ENCODE peak calls at places on chromosomes 13 and 19, in six cellular contexts. T is sigmoid colon, W is stomach, Q is GM23338, B is SK-N-SH, L is GM12878. C is an unnamed sample.
A peak's percentile ranks its signal among the peaks of the same experiment; 100 is the strongest.

GRCh38 chr13:86085890-86086289 is 286.7 kb upstream of the SLITRK6 start:
- DNase-seq in T (no peak), W (no peak), Q (no peak), B (no peak), L (no peak), C (no peak)

GRCh38 chr13:111284579-111284978 is 35.9 kb upstream of the TEX29 start:
- DNase-seq in T (no peak), W (no peak), Q (no peak), B (no peak), L (no peak), C (no peak)

GRCh38 chr19:7230826-7231225 is 63.4 kb downstream of the INSR start:
- DNase-seq in T (peak; percentile 92), W (peak; percentile 29), Q (no peak), B (no peak), L (no peak), C (no peak)

GRCh38 chr19:34962281-34962944 is 1.6 kb downstream of the ZNF792 start:
- DNase-seq in T (no peak), W (no peak), Q (no peak), B (peak; percentile 72), L (no peak), C (no peak)

GRCh38 chr13:103788061-103788652 is 721.9 kb upstream of the SLC10A2 start:
- DNase-seq in T (no peak), W (no peak), Q (peak; percentile 39), B (no peak), L (no peak), C (no peak)

GRCh38 chr13:73781384-73781783 is 352.8 kb downstream of the KLF12 start:
- DNase-seq in T (no peak), W (no peak), Q (no peak), B (peak; percentile 29), L (no peak), C (no peak)

GRCh38 chr19:13024958-13025653 is 29.8 kb downstream of the NFIX start:
- DNase-seq in T (peak; percentile 74), W (no peak), Q (peak; percentile 69), B (no peak), L (no peak), C (peak; percentile 50)

GRCh38 chr19:52336976-52337375 is 933 bp downstream of the ZNF610 start:
- DNase-seq in T (no peak), W (no peak), Q (peak; percentile 30), B (peak; percentile 45), L (no peak), C (no peak)

GRCh38 chr13:50131998-50132936 is 117.0 kb downstream of the KCNRG start:
- DNase-seq in T (no peak), W (no peak), Q (peak; percentile 78), B (no peak), L (no peak), C (no peak)

GRCh38 chr19:11949201-11949600 is 15.6 kb upstream of the ZNF763 start:
- DNase-seq in T (no peak), W (no peak), Q (peak; percentile 33), B (no peak), L (no peak), C (no peak)

GRCh38 chr19:6501740-6502648 is at the start of gene TUBB4A:
- DNase-seq in T (no peak), W (no peak), Q (peak; percentile 62), B (peak; percentile 95), L (no peak), C (peak; percentile 28)

GRCh38 chr19:32816555-32817099 is 52.9 kb downstream of the SLC7A9 start:
- DNase-seq in T (no peak), W (no peak), Q (peak; percentile 67), B (no peak), L (no peak), C (no peak)

GRCh38 chr19:32812571-32812970 is 57.0 kb downstream of the SLC7A9 start:
- DNase-seq in T (no peak), W (no peak), Q (no peak), B (no peak), L (no peak), C (no peak)

GRCh38 chr19:32812036-32812435 is 57.5 kb downstream of the SLC7A9 start:
- DNase-seq in T (no peak), W (no peak), Q (no peak), B (no peak), L (no peak), C (no peak)

GRCh38 chr19:32814624-32815023 is 54.9 kb downstream of the SLC7A9 start:
- DNase-seq in T (no peak), W (no peak), Q (no peak), B (no peak), L (no peak), C (no peak)

DNA sequence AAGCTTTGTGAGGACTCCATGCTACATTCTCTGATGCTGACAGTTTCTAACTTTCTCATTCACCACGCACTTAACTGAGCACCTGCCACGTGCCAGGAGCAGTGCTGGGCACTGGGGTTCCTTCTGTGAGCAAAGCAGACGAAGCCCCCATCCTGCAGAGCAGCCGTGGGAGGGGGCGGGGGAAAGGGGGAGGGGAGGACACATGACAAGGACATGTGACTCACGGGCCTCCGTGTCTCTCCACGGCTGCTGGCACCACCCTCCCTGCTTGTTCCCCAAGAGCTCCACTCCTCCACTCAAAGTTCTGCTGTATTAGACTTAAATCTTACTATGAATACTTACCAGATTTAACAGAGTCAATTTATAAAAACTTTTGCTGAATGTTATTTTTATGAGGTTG is 55.5 kb downstream of the SLC7A9 start:
- DNase-seq in T (no peak), W (no peak), Q (no peak), B (no peak), L (no peak), C (no peak)
- TF ChIP-seq POLR2AphosphoS5 in T (no peak), W (no peak), Q (no peak), B (no peak), L (no peak), C (no peak)

GRCh38 chr19:1440418-1440801 is 2.2 kb downstream of the RPS15 start:
- DNase-seq in T (no peak), W (no peak), Q (no peak), B (no peak), L (no peak), C (no peak)
- H3K4me1 ChIP-seq in T (peaks cover 33% of the 10 kb centered on the region), W (peaks cover 25% of the 10 kb centered on the region), Q (peaks cover 16% of the 10 kb centered on the region), B (peaks cover 5% of the 10 kb centered on the region), L (peaks cover 13% of the 10 kb centered on the region), C (peaks cover 7% of the 10 kb centered on the region)

GRCh38 chr13:61410669-61411297 is 4.9 kb downstream of the PCDH20 start:
- DNase-seq in T (no peak), W (no peak), Q (peak; percentile 37), B (peak; percentile 44), L (no peak), C (no peak)
- TF ChIP-seq CTCF in T (no peak), W (peak; percentile 22), Q (peak; percentile 65), B (peak; percentile 62), L (peak; percentile 35), C (peak; percentile 35)

GRCh38 chr19:18522124-18522861 is 423 bp upstream of the ELL start:
- DNase-seq in T (peak; percentile 100), W (peak; percentile 100), Q (peak; percentile 100), B (peak; percentile 96), L (peak; percentile 99), C (peak; percentile 100)
- TF ChIP-seq POLR2AphosphoS5 in T (peak; percentile 54), W (peak; percentile 50), Q (no peak), B (peak; percentile 74), L (peak; percentile 68), C (peak; percentile 76)

GRCh38 chr13:100235311-100235901 is 146.5 kb downstream of the PCCA start:
- DNase-seq in T (no peak), W (no peak), Q (peak; percentile 51), B (peak; percentile 51), L (no peak), C (no peak)
- H3K4me1 ChIP-seq in T (peaks cover 6% of the 10 kb centered on the region), W (no peaks in the 10 kb centered on the region), Q (peaks cover 33% of the 10 kb centered on the region), B (peaks cover 8% of the 10 kb centered on the region), L (no peaks in the 10 kb centered on the region), C (peaks cover 31% of the 10 kb centered on the region)

GRCh38 chr19:1364070-1364719 is 19.5 kb upstream of the NDUFS7 start:
- DNase-seq in T (no peak), W (no peak), Q (no peak), B (no peak), L (no peak), C (no peak)
- TF ChIP-seq CTCF in T (no peak), W (no peak), Q (no peak), B (peak; percentile 50), L (peak; percentile 25), C (no peak)

DNA sequence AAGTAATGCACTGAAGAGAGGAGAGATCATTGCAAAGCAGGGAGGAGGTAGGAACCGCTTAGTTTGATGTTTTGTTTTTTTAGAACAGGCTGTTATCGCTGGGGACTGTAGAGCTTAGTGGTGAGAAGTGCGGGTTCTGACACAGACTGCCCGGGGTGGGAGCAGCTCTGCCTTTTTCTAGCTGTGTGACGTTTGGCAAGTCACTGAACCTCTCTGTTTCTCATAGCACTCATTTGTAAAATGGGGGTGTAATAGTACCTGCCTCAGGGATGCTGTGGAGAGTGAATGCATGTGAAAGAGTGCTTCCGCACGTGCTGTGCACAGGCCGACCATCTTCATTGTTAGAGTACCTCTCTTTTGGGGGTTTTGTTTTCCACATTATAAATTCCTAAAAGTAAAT is 19.3 kb downstream of the PRAM1 start:
- DNase-seq in T (no peak), W (no peak), Q (no peak), B (no peak), L (no peak), C (no peak)
- TF ChIP-seq POLR2AphosphoS5 in T (no peak), W (no peak), Q (no peak), B (no peak), L (no peak), C (no peak)

GRCh38 chr19:21210037-21210621 is 68.3 kb downstream of the ZNF431 start:
- DNase-seq in T (no peak), W (no peak), Q (peak; percentile 25), B (no peak), L (no peak), C (no peak)
- H3K4me1 ChIP-seq in T (no peaks in the 10 kb centered on the region), W (no peaks in the 10 kb centered on the region), Q (peaks cover 10% of the 10 kb centered on the region), B (no peaks in the 10 kb centered on the region), L (no peaks in the 10 kb centered on the region), C (no peaks in the 10 kb centered on the region)

DNA sequence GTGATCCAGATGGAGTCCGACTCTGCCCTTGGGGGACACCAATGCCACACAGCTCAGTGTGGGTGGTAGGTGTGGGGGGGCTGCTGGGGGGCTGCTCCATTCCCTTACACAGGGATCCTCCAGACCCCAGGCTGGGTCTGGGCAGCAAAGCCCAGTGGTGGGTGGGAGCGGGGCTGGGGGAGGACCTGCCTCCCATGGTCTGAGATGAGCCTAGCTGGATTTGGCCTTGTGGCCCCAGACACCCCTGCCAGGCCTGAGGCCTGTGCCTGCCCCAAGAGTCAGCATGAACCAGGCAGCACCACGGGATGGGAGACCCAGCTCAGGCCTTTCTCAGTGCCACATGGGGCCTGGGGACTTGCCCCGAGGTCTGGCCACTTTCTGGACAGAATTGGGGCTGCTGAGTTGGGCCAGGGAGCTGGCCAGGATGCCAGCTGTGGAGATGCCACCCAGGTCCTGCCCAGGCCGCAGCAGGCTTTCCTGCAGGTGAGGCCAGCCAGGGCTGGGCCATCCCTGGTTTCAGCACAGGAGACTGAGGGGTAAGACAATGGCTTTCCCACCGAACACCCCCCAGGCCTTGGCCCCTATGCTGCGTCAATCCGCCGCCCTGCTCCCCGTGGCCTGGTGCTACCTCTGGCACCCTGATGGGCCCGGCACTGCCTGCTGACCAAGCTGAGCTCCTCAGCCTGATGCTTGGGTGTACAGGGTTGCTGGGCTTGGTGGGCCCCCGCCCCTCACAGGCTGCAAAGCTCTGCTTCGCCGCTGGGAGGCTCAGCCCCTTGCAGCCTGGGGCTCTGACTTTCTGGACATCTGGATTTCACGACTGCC is 24.2 kb downstream of the CEBPG start:
- DNase-seq in T (peak; percentile 60), W (no peak), Q (no peak), B (peak; percentile 68), L (no peak), C (no peak)
- TF ChIP-seq CTCF in T (no peak), W (no peak), Q (peak; percentile 39), B (no peak), L (no peak), C (no peak)